ENCODE peak calls at places on chromosomes 6 and 20, in ten cellular contexts. S is HepG2, E is stomach, F is esophagus muscularis mucosa, A is HCT116, R is H1, J is GM12878, N is spleen, W is suprapubic skin, D is endothelial cell of umbilical vein. K is an unnamed sample.

GRCh38 chr6:105179244-105180065 is at the start of gene POPDC3:
- DNase-seq in S (no peak), E (peak; percentile 38), F (no peak), A (no peak), R (no peak), J (no peak), N (no peak), W (no peak), D (no peak), K (peak; percentile 16)

GRCh38 chr6:25863360-25863759 is 10.7 kb downstream of the SLC17A3 start:
- DNase-seq in S (peak; percentile 45), E (no peak), F (no peak), A (no peak), R (no peak), J (no peak), N (no peak), W (no peak), D (no peak), K (no peak)

GRCh38 chr20:1888796-1889463 is 6.3 kb upstream of the SIRPA start:
- DNase-seq in S (peak; percentile 60), E (no peak), F (no peak), A (no peak), R (no peak), J (no peak), N (peak; percentile 84), W (no peak), D (no peak), K (no peak)

GRCh38 chr20:59933849-59934585 is 580 bp upstream of the SYCP2 start:
- DNase-seq in S (peak; percentile 49), E (peak; percentile 85), F (no peak), A (peak; percentile 15), R (no peak), J (no peak), N (peak; percentile 95), W (peak; percentile 84), D (peak; percentile 56), K (peak; percentile 58)

GRCh38 chr6:134293659-134294161 is 24.2 kb downstream of the SGK1 start:
- DNase-seq in S (no peak), E (no peak), F (no peak), A (no peak), R (no peak), J (no peak), N (no peak), W (no peak), D (no peak), K (no peak)

GRCh38 chr20:62386383-62387218 is at the start of gene RPS21:
- DNase-seq in S (peak; percentile 92), E (peak; percentile 94), F (peak; percentile 98), A (peak; percentile 79), R (no peak), J (peak; percentile 54), N (peak; percentile 98), W (peak; percentile 96), D (peak; percentile 92), K (peak; percentile 98)

GRCh38 chr6:139855741-139856206 is 481.3 kb upstream of the CITED2 start:
- DNase-seq in S (no peak), E (no peak), F (no peak), A (no peak), R (no peak), J (no peak), N (no peak), W (no peak), D (no peak), K (no peak)

GRCh38 chr6:117548797-117549301 is 53.5 kb downstream of the GOPC start:
- DNase-seq in S (peak; percentile 77), E (no peak), F (no peak), A (no peak), R (no peak), J (no peak), N (no peak), W (no peak), D (peak; percentile 87), K (no peak)

GRCh38 chr6:55839080-55839479 is 36.3 kb downstream of the BMP5 start:
- DNase-seq in S (no peak), E (no peak), F (no peak), A (no peak), R (no peak), J (no peak), N (no peak), W (no peak), D (no peak), K (no peak)

GRCh38 chr6:116979560-116979959 is 102.5 kb downstream of the RFX6 start:
- DNase-seq in S (no peak), E (no peak), F (no peak), A (no peak), R (no peak), J (no peak), N (no peak), W (no peak), D (no peak), K (no peak)

DNA sequence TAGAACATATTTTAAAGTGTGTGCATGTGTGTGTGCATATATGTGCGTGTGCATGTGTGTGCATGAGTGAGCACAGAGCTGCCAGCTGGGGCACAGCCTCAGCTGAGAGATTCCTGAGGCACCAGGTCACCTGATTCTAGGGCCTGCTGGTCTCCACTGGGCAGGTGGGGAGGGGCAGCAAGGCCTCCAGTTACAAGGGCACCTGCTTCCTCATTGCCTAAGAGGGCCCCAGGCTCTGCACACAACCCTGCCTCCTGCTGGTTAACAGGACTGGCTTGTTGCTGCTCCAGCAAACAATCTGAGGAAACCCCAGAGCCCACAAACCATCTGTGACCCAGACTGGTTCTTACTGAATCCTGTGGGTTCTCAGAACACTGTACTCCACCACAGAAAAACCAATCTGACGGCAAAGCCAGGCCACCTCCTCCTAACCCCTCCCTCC is 22.9 kb upstream of the UBE2J1 start:
- DNase-seq in S (peak; percentile 80), E (peak; percentile 71), F (no peak), A (no peak), R (peak; percentile 82), J (no peak), N (peak; percentile 91), W (no peak), D (no peak), K (no peak)
- TF ChIP-seq POLR2AphosphoS5 in S (no peak), E (peak; percentile 31), F (no peak), A (no peak), R (no peak), J (no peak), N (peak; percentile 59), W (no peak), D (no peak), K (no peak)

GRCh38 chr6:106739387-106739786 is 110.0 kb downstream of the QRSL1 start:
- DNase-seq in S (no peak), E (peak; percentile 84), F (no peak), A (no peak), R (no peak), J (no peak), N (peak; percentile 78), W (no peak), D (no peak), K (no peak)

GRCh38 chr6:106735828-106736227 is 106.5 kb downstream of the QRSL1 start:
- DNase-seq in S (no peak), E (no peak), F (no peak), A (no peak), R (no peak), J (no peak), N (no peak), W (no peak), D (no peak), K (no peak)

GRCh38 chr6:106744781-106745180 is 115.4 kb downstream of the QRSL1 start:
- DNase-seq in S (no peak), E (no peak), F (no peak), A (no peak), R (no peak), J (no peak), N (no peak), W (no peak), D (no peak), K (no peak)

GRCh38 chr6:106736502-106736901 is 107.1 kb downstream of the QRSL1 start:
- DNase-seq in S (no peak), E (no peak), F (no peak), A (no peak), R (no peak), J (no peak), N (no peak), W (no peak), D (no peak), K (no peak)

DNA sequence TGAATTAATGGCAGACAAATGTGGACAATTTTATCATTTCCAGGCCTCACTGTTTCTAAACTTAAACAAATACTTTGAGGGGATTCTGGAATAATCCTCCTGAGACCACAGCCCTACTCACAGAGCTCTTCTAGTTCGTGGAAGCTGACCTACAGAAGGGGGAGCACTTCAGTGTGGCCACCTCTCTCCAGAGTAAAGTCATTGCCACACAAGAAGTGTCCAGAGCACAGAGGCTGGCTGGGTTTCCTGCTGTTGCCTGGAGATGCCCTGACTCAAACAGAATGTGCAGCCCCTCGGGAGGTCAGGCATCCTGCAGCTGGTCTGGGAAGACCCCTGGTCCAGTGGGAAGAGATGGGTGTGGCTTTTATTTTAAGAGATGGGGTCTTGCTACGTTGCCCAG is 110.9 kb downstream of the QRSL1 start:
- DNase-seq in S (no peak), E (no peak), F (no peak), A (no peak), R (no peak), J (no peak), N (no peak), W (no peak), D (no peak), K (no peak)
- TF ChIP-seq POLR2A in S (no peak), E (no peak), F (no peak), A (no peak), R (no peak), J (no peak), N (no peak), W (no peak), D (no peak), K (no peak)

GRCh38 chr6:4322846-4323309 is 187.5 kb upstream of the ECI2 start:
- DNase-seq in S (no peak), E (no peak), F (no peak), A (no peak), R (no peak), J (no peak), N (no peak), W (no peak), D (no peak), K (no peak)
- TF ChIP-seq POLR2AphosphoS5 in S (no peak), E (no peak), F (peak; percentile 37), A (no peak), R (no peak), J (no peak), N (no peak), W (no peak), D (no peak), K (no peak)

GRCh38 chr6:161440299-161440698 is 166.4 kb upstream of the AGPAT4 start:
- DNase-seq in S (no peak), E (no peak), F (no peak), A (no peak), R (no peak), J (no peak), N (no peak), W (no peak), D (no peak), K (no peak)

GRCh38 chr6:161437851-161438250 is 164.0 kb upstream of the AGPAT4 start:
- DNase-seq in S (no peak), E (no peak), F (no peak), A (no peak), R (no peak), J (no peak), N (no peak), W (no peak), D (no peak), K (no peak)

GRCh38 chr6:161436106-161436876 is 162.4 kb upstream of the AGPAT4 start:
- DNase-seq in S (no peak), E (no peak), F (no peak), A (no peak), R (no peak), J (no peak), N (no peak), W (no peak), D (no peak), K (no peak)

GRCh38 chr6:161438430-161439030 is 164.7 kb upstream of the AGPAT4 start:
- DNase-seq in S (no peak), E (no peak), F (no peak), A (no peak), R (no peak), J (no peak), N (no peak), W (no peak), D (no peak), K (no peak)

GRCh38 chr6:161439093-161439492 is 165.2 kb upstream of the AGPAT4 start:
- DNase-seq in S (no peak), E (no peak), F (no peak), A (peak; percentile 40), R (no peak), J (no peak), N (no peak), W (peak; percentile 72), D (peak; percentile 85), K (no peak)
- TF ChIP-seq POLR2A in S (no peak), E (no peak), F (no peak), A (no peak), R (no peak), J (no peak), N (no peak), W (no peak), D (no peak), K (no peak)